ENCODE peak calls at places on chromosome 19, in ten cellular contexts. C is AG10803; A is fibroblast of mammary gland; J is AG04450; K is colonic mucosa; S is body of pancreas; R is NT2/D1; U is stomach; E is CD8-positive, alpha-beta T cell; V is mammary epithelial cell. D is an unnamed sample.

GRCh38 chr19:58003153-58003828 is 671 bp upstream of the ZNF606 start:
- DNase-seq in C (no peak), A (peak; percentile 28), J (no peak), K (no peak), S (no peak), R (no peak), U (no peak), E (no peak), V (no peak), D (no peak)

GRCh38 chr19:13610042-13610691 is 103.9 kb upstream of the CACNA1A start:
- DNase-seq in C (no peak), A (no peak), J (no peak), K (no peak), S (peak; percentile 45), R (no peak), U (peak; percentile 29), E (no peak), V (no peak), D (no peak)

GRCh38 chr19:56110515-56111448 is 10.3 kb downstream of the ZNF787 start:
- DNase-seq in C (no peak), A (peak; percentile 59), J (no peak), K (peak; percentile 55), S (peak; percentile 80), R (no peak), U (peak; percentile 73), E (no peak), V (no peak), D (no peak)

GRCh38 chr19:28534740-28535351 is 678.1 kb downstream of the UQCRFS1 start:
- DNase-seq in C (no peak), A (no peak), J (no peak), K (no peak), S (no peak), R (no peak), U (no peak), E (no peak), V (no peak), D (no peak)

GRCh38 chr19:37309834-37310575 is 60.9 kb upstream of the ZNF527 start:
- DNase-seq in C (no peak), A (no peak), J (no peak), K (no peak), S (no peak), R (no peak), U (no peak), E (peak; percentile 37), V (no peak), D (no peak)

GRCh38 chr19:48400018-48400742 is 6.7 kb downstream of the GRIN2D start:
- DNase-seq in C (peak; percentile 82), A (peak; percentile 91), J (no peak), K (peak; percentile 67), S (no peak), R (no peak), U (peak; percentile 61), E (peak; percentile 28), V (peak; percentile 51), D (peak; percentile 48)

GRCh38 chr19:49832556-49832955 is 14.5 kb downstream of the MED25 start:
- DNase-seq in C (no peak), A (no peak), J (no peak), K (no peak), S (no peak), R (no peak), U (no peak), E (no peak), V (no peak), D (no peak)

GRCh38 chr19:6005321-6006069 is 27.6 kb upstream of the RANBP3 start:
- DNase-seq in C (no peak), A (no peak), J (no peak), K (no peak), S (no peak), R (no peak), U (no peak), E (no peak), V (no peak), D (no peak)

GRCh38 chr19:33309826-33310225 is 7.5 kb upstream of the CEBPA start:
- DNase-seq in C (no peak), A (no peak), J (no peak), K (no peak), S (no peak), R (no peak), U (no peak), E (no peak), V (no peak), D (no peak)

GRCh38 chr19:46431824-46432223 is 3.1 kb upstream of the PNMA8C start:
- DNase-seq in C (no peak), A (no peak), J (no peak), K (no peak), S (peak; percentile 65), R (no peak), U (no peak), E (no peak), V (no peak), D (no peak)

GRCh38 chr19:28608292-28608691 is 604.7 kb downstream of the UQCRFS1 start:
- DNase-seq in C (no peak), A (no peak), J (no peak), K (no peak), S (no peak), R (no peak), U (no peak), E (no peak), V (no peak), D (no peak)

GRCh38 chr19:56350416-56351045 is 35.9 kb upstream of the ZSCAN5A start:
- DNase-seq in C (peak; percentile 49), A (peak; percentile 51), J (peak; percentile 3), K (peak; percentile 49), S (peak; percentile 55), R (no peak), U (peak; percentile 39), E (peak; percentile 54), V (peak; percentile 31), D (no peak)

GRCh38 chr19:6216996-6217751 is 62.6 kb downstream of the MLLT1 start:
- DNase-seq in C (no peak), A (no peak), J (no peak), K (no peak), S (no peak), R (peak; percentile 95), U (no peak), E (no peak), V (no peak), D (no peak)

DNA sequence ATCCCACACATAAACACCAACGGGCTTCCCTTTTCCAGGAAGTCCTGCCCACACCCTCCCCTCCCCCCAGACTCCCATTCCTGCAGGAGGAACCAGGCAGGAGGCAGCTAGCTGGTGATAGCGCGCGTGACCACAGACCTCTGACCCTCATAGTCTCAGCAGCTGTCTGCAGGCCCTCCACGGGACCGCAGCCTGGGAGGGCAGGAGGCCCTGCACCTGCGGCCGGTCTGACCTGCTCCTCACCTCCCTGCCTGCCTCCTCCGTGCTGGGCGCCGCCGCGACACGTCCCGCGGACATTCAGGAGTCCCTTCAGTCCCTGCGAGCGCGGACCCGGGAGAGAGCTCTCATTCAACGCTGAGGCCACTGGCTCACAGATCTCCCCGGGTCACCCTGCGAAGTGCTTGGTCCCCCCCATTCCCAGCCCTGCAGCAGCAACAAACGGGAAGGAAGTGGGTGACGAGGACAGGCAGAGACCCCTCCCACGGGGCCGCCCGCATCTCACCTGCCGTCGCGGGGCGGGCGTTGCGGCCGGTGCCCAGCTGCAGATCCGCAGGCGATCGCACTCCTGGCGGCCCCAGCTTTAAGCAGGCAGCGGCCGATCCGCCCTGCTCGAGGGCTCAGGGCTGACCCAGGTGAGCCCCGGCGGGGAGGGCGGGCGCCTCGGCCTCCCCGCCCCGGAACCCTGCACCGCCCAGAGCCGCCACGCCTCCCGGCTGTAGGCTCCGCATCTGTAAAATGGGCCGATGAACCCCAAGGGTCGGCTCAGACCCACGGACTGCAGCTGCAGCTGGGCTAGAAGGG is 1.1 kb upstream of the ACP5 start:
- DNase-seq in C (no peak), A (no peak), J (no peak), K (peak; percentile 74), S (peak; percentile 64), R (no peak), U (peak; percentile 67), E (peak; percentile 29), V (no peak), D (no peak)
- H3K4me3 ChIP-seq in C (no peak overlapping the region), A (no peak overlapping the region), J (peak overlapping the region; percentile 17), K (peak overlapping the region; percentile 43), S (no peak overlapping the region), R (no peak overlapping the region), U (peak overlapping the region; percentile 45), E (peak overlapping the region; percentile 65), V (no peak overlapping the region), D (no peak overlapping the region)

DNA sequence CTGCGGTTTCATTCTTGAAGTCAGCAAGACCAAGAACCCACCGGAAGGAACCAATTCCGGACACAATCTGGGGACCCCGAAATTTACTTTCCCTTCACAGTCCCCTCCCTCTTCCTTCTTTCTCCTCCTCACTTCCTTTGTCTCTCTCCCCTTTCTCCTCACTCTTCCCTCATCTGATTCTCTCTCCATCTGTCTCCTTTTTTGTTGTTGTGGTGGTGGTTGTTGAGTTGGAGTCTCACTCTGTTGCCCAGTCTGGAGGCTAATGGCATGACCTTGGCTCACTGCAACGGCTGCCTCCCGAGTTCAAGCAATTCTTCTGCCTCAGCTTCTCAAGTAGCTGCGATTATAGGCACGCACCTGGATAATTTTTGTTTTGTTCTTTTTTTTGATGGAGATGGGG is 32.7 kb upstream of the OR1M1 start:
- DNase-seq in C (no peak), A (no peak), J (no peak), K (no peak), S (no peak), R (no peak), U (no peak), E (no peak), V (no peak), D (no peak)
- H3K4me3 ChIP-seq in C (no peak overlapping the region), A (no peak overlapping the region), J (no peak overlapping the region), K (no peak overlapping the region), S (no peak overlapping the region), R (peak overlapping the region; percentile 13), U (no peak overlapping the region), E (no peak overlapping the region), V (no peak overlapping the region), D (no peak overlapping the region)

DNA sequence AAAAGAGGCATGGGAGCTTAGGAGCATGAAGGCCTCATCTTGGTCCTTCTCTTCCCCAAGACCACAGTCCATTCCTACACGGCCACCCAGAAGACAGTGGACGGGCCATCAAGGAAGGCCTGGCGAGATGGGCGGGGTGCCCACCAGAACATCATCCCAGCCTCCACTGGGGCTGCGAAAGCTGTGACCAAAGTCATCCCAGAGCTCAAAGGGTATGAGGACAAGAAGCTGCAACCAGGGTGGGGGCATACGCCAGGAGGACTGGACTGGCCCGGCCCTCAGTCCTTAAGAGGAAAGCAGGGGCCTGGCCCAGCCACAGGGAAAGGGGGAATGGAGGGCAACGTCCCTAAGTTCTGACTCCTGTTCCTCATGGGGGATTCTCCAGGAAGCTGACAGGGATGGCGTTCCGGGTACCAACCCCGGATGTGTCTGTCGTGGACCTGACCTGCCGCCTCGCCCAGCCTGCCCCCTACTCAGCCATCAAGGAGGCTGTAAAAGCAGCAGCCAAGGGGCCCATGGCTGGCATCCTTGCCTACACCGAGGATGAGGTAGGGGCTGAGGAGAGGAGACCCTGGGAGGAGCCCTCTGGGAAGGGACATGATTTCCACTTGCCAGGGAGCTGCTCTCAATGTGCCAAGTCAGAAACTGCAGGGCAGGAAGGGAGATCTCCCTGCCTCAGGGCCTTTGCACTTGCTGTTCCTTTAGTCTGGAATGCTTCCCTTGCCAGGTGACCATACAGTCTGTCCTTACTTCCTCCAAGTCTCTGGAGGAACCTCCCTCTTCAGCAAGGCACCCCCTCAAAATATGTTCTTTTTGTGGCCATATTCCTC is 1.9 kb upstream of the TMEM147 start:
- DNase-seq in C (no peak), A (no peak), J (no peak), K (no peak), S (no peak), R (no peak), U (no peak), E (no peak), V (no peak), D (no peak)
- H3K4me3 ChIP-seq in C (no peak overlapping the region), A (no peak overlapping the region), J (no peak overlapping the region), K (no peak overlapping the region), S (no peak overlapping the region), R (no peak overlapping the region), U (no peak overlapping the region), E (no peak overlapping the region), V (no peak overlapping the region), D (no peak overlapping the region)

GRCh38 chr19:8322638-8322997 is 1.3 kb downstream of the RPS28 start:
- DNase-seq in C (no peak), A (no peak), J (no peak), K (no peak), S (no peak), R (no peak), U (no peak), E (no peak), V (no peak), D (no peak)
- H3K4me3 ChIP-seq in C (peak overlapping the region; percentile 98), A (peak overlapping the region; percentile 99), J (peak overlapping the region; percentile 99), K (peak overlapping the region; percentile 97), S (no peak overlapping the region), R (peak overlapping the region; percentile 94), U (peak overlapping the region; percentile 79), E (peak overlapping the region; percentile 98), V (peak overlapping the region; percentile 86), D (peak overlapping the region; percentile 100)

D was measured in skeletal muscle cell.